ENCODE peak calls at places on chromosomes 16 and 17, in seven cellular contexts. Z is GM20000, T is NCI-H510A treated with DMSO at 0.1 percent for 48 hours, E is A673, W is Kasumi-1, A is nephron progenitor cell, C is astrocyte of the cerebellum. N is an unnamed sample.

GRCh38 chr17:48819466-48819865 is 2.4 kb upstream of the TTLL6 start:
- DNase-seq in C (no peak), W (no peak), E (no peak), Z (no peak), T (no peak), A (no peak), N (no peak)

GRCh38 chr17:42518046-42518754 is 17.8 kb upstream of the NAGLU start:
- DNase-seq in W (peak), A (no peak), E (peak), T (no peak), C (peak), Z (no peak), N (peak)

GRCh38 chr17:67637901-67638641 is 79.7 kb upstream of the NOL11 start:
- DNase-seq in Z (no peak), A (no peak), W (no peak), E (no peak), C (no peak), T (no peak), N (no peak)

GRCh38 chr17:64630309-64631223 is 31.5 kb downstream of the SMURF2 start:
- DNase-seq in E (no peak), A (no peak), W (no peak), C (no peak), T (no peak), Z (no peak), N (no peak)

GRCh38 chr16:85652431-85653221 is 36.1 kb downstream of the GINS2 start:
- DNase-seq in T (peak), C (no peak), A (peak), E (peak), Z (no peak), W (peak), N (no peak)

GRCh38 chr17:35537569-35538209 is at the start of gene SLFN12L:
- DNase-seq in W (no peak), C (no peak), Z (peak), T (no peak), E (peak), A (no peak), N (no peak)

GRCh38 chr17:29138991-29139682 is 41.1 kb downstream of the MYO18A start:
- DNase-seq in C (no peak), A (no peak), E (no peak), Z (no peak), W (peak), T (peak), N (no peak)

GRCh38 chr17:56393156-56393555 is 200.3 kb upstream of the NOG start:
- DNase-seq in A (no peak), Z (no peak), W (no peak), T (no peak), E (no peak), C (no peak), N (no peak)

GRCh38 chr16:10993649-10994048 is 49.3 kb downstream of the CLEC16A start:
- DNase-seq in C (no peak), T (no peak), Z (no peak), E (no peak), A (no peak), W (no peak), N (no peak)

GRCh38 chr17:78105551-78105950 is 23.0 kb downstream of the TMC6 start:
- DNase-seq in C (no peak), Z (no peak), T (peak), A (no peak), W (no peak), E (no peak), N (no peak)

GRCh38 chr17:14581181-14581830 is 280.4 kb downstream of the HS3ST3B1 start:
- DNase-seq in W (no peak), Z (no peak), T (no peak), A (no peak), E (no peak), C (no peak), N (no peak)

GRCh38 chr17:47987240-47987835 is 16.4 kb downstream of the CDK5RAP3 start:
- DNase-seq in C (no peak), E (peak), T (peak), Z (no peak), A (peak), W (no peak), N (no peak)

GRCh38 chr17:77867308-77867781 is 91.2 kb upstream of the TNRC6C start:
- DNase-seq in C (no peak), E (no peak), T (no peak), A (no peak), W (no peak), Z (peak), N (no peak)

GRCh38 chr16:56797861-56798260 is 67.1 kb upstream of the SLC12A3 start:
- DNase-seq in T (no peak), W (no peak), C (no peak), Z (no peak), A (no peak), E (no peak), N (no peak)